ENCODE peak calls at places on chromosomes 6 and 20, in eight cellular contexts. One of them, this sample, is unnamed.

GRCh38 chr6:45479834-45480696 is 102.3 kb upstream of the SUPT3H start:
- DNase-seq in sigmoid colon: no peak
- DNase-seq in left ventricle myocardium inferior: no peak
- DNase-seq in DND-41: peak; percentile 20
- DNase-seq in CD8-positive, alpha-beta T cell: no peak
- DNase-seq in SK-N-SH: no peak
- DNase-seq in stomach: no peak
- DNase-seq in spleen: no peak
- DNase-seq in this sample: peak; percentile 78

GRCh38 chr6:87210979-87211378 is 55.6 kb downstream of the ZNF292 start:
- DNase-seq in sigmoid colon: no peak
- DNase-seq in left ventricle myocardium inferior: no peak
- DNase-seq in DND-41: no peak
- DNase-seq in CD8-positive, alpha-beta T cell: no peak
- DNase-seq in SK-N-SH: no peak
- DNase-seq in stomach: no peak
- DNase-seq in spleen: no peak
- DNase-seq in this sample: no peak

GRCh38 chr20:63977392-63978276 is 1.8 kb downstream of the SAMD10 start:
- DNase-seq in sigmoid colon: peak; percentile 66
- DNase-seq in left ventricle myocardium inferior: no peak
- DNase-seq in DND-41: no peak
- DNase-seq in CD8-positive, alpha-beta T cell: peak; percentile 60
- DNase-seq in SK-N-SH: no peak
- DNase-seq in stomach: no peak
- DNase-seq in spleen: peak; percentile 79
- DNase-seq in this sample: no peak

GRCh38 chr6:122014961-122015360 is 384.5 kb upstream of the HSF2 start:
- DNase-seq in sigmoid colon: no peak
- DNase-seq in left ventricle myocardium inferior: no peak
- DNase-seq in DND-41: no peak
- DNase-seq in CD8-positive, alpha-beta T cell: no peak
- DNase-seq in SK-N-SH: no peak
- DNase-seq in stomach: no peak
- DNase-seq in spleen: no peak
- DNase-seq in this sample: peak; percentile 72

GRCh38 chr6:163490826-163491577 is 76.5 kb downstream of the QKI start:
- DNase-seq in sigmoid colon: peak; percentile 85
- DNase-seq in left ventricle myocardium inferior: peak; percentile 70
- DNase-seq in DND-41: peak; percentile 25
- DNase-seq in CD8-positive, alpha-beta T cell: peak; percentile 41
- DNase-seq in SK-N-SH: no peak
- DNase-seq in stomach: peak; percentile 88
- DNase-seq in spleen: peak; percentile 71
- DNase-seq in this sample: no peak

GRCh38 chr6:170279977-170280688 is 10.7 kb downstream of the DLL1 start:
- DNase-seq in sigmoid colon: peak; percentile 76
- DNase-seq in left ventricle myocardium inferior: peak; percentile 67
- DNase-seq in DND-41: no peak
- DNase-seq in CD8-positive, alpha-beta T cell: peak; percentile 63
- DNase-seq in SK-N-SH: peak; percentile 72
- DNase-seq in stomach: peak; percentile 75
- DNase-seq in spleen: peak; percentile 93
- DNase-seq in this sample: no peak

GRCh38 chr6:3892613-3893012 is 43.4 kb downstream of the FAM50B start:
- DNase-seq in sigmoid colon: no peak
- DNase-seq in left ventricle myocardium inferior: no peak
- DNase-seq in DND-41: no peak
- DNase-seq in CD8-positive, alpha-beta T cell: no peak
- DNase-seq in SK-N-SH: no peak
- DNase-seq in stomach: no peak
- DNase-seq in spleen: no peak
- DNase-seq in this sample: no peak

GRCh38 chr6:134925800-134926199 is 24.1 kb downstream of the ALDH8A1 start:
- DNase-seq in sigmoid colon: no peak
- DNase-seq in left ventricle myocardium inferior: no peak
- DNase-seq in DND-41: no peak
- DNase-seq in CD8-positive, alpha-beta T cell: no peak
- DNase-seq in SK-N-SH: no peak
- DNase-seq in stomach: no peak
- DNase-seq in spleen: no peak
- DNase-seq in this sample: no peak

GRCh38 chr20:50969416-50969815 is 10.8 kb downstream of the MOCS3 start:
- DNase-seq in sigmoid colon: no peak
- DNase-seq in left ventricle myocardium inferior: no peak
- DNase-seq in DND-41: no peak
- DNase-seq in CD8-positive, alpha-beta T cell: no peak
- DNase-seq in SK-N-SH: no peak
- DNase-seq in stomach: no peak
- DNase-seq in spleen: no peak
- DNase-seq in this sample: no peak

GRCh38 chr6:124517339-124517738 is 444.9 kb upstream of the RNF217 start:
- DNase-seq in sigmoid colon: no peak
- DNase-seq in left ventricle myocardium inferior: no peak
- DNase-seq in DND-41: no peak
- DNase-seq in CD8-positive, alpha-beta T cell: no peak
- DNase-seq in SK-N-SH: no peak
- DNase-seq in stomach: no peak
- DNase-seq in spleen: no peak
- DNase-seq in this sample: no peak

GRCh38 chr6:157813757-157814455 is 9.1 kb upstream of the SNX9 start:
- DNase-seq in sigmoid colon: no peak
- DNase-seq in left ventricle myocardium inferior: no peak
- DNase-seq in DND-41: no peak
- DNase-seq in CD8-positive, alpha-beta T cell: no peak
- DNase-seq in SK-N-SH: no peak
- DNase-seq in stomach: no peak
- DNase-seq in spleen: no peak
- DNase-seq in this sample: peak; percentile 90

GRCh38 chr6:36131517-36132220 is 1.4 kb downstream of the MAPK13 start:
- DNase-seq in sigmoid colon: no peak
- DNase-seq in left ventricle myocardium inferior: no peak
- DNase-seq in DND-41: no peak
- DNase-seq in CD8-positive, alpha-beta T cell: peak; percentile 47
- DNase-seq in SK-N-SH: peak; percentile 87
- DNase-seq in stomach: peak; percentile 71
- DNase-seq in spleen: peak; percentile 86
- DNase-seq in this sample: peak; percentile 13

GRCh38 chr20:1624811-1625690 is 5.2 kb upstream of the SIRPB1 start:
- DNase-seq in sigmoid colon: no peak
- DNase-seq in left ventricle myocardium inferior: no peak
- DNase-seq in DND-41: no peak
- DNase-seq in CD8-positive, alpha-beta T cell: no peak
- DNase-seq in SK-N-SH: no peak
- DNase-seq in stomach: no peak
- DNase-seq in spleen: no peak
- DNase-seq in this sample: no peak

GRCh38 chr6:75619230-75619899 is 17.7 kb downstream of the SENP6 start:
- DNase-seq in sigmoid colon: no peak
- DNase-seq in left ventricle myocardium inferior: no peak
- DNase-seq in DND-41: no peak
- DNase-seq in CD8-positive, alpha-beta T cell: no peak
- DNase-seq in SK-N-SH: no peak
- DNase-seq in stomach: no peak
- DNase-seq in spleen: no peak
- DNase-seq in this sample: no peak

GRCh38 chr6:120992257-120992656 is 342.0 kb downstream of the TBC1D32 start:
- DNase-seq in sigmoid colon: no peak
- DNase-seq in left ventricle myocardium inferior: no peak
- DNase-seq in DND-41: no peak
- DNase-seq in CD8-positive, alpha-beta T cell: no peak
- DNase-seq in SK-N-SH: no peak
- DNase-seq in stomach: no peak
- DNase-seq in spleen: no peak
- DNase-seq in this sample: no peak

GRCh38 chr6:69026243-69026642 is 391.2 kb downstream of the ADGRB3 start:
- DNase-seq in sigmoid colon: no peak
- DNase-seq in left ventricle myocardium inferior: no peak
- DNase-seq in DND-41: no peak
- DNase-seq in CD8-positive, alpha-beta T cell: no peak
- DNase-seq in SK-N-SH: no peak
- DNase-seq in stomach: no peak
- DNase-seq in spleen: no peak
- DNase-seq in this sample: no peak

GRCh38 chr20:44129996-44130718 is 56.8 kb downstream of the JPH2 start:
- DNase-seq in sigmoid colon: peak; percentile 70
- DNase-seq in left ventricle myocardium inferior: no peak
- DNase-seq in DND-41: no peak
- DNase-seq in CD8-positive, alpha-beta T cell: no peak
- DNase-seq in SK-N-SH: no peak
- DNase-seq in stomach: no peak
- DNase-seq in spleen: no peak
- DNase-seq in this sample: no peak

DNA sequence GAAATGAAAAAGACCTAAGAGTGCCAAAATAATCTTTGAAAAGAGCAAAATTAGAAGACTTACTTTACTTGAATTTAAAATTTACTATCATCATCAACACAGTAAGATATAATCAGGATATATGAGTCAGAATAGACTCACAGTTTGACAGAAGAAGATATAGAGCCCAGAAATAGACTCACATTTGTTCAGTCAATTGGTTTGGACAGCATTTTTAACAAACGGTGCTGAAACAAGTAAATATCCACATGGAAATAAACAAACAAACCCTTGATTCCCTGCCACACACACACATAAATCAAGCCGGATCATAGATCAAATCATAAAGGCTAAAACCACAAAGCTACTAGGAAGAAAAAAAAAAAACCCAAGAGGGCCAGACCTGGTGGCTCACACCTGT is 291.1 kb downstream of the ADGRG6 start:
- DNase-seq in sigmoid colon: no peak
- DNase-seq in left ventricle myocardium inferior: no peak
- DNase-seq in DND-41: no peak
- DNase-seq in CD8-positive, alpha-beta T cell: no peak
- DNase-seq in SK-N-SH: no peak
- DNase-seq in stomach: no peak
- DNase-seq in spleen: no peak
- DNase-seq in this sample: no peak
- H3K4me3 ChIP-seq in sigmoid colon: no peak overlapping the region
- H3K4me3 ChIP-seq in left ventricle myocardium inferior: no peak overlapping the region
- H3K4me3 ChIP-seq in DND-41: no peak overlapping the region
- H3K4me3 ChIP-seq in CD8-positive, alpha-beta T cell: no peak overlapping the region
- H3K4me3 ChIP-seq in SK-N-SH: no peak overlapping the region
- H3K4me3 ChIP-seq in stomach: no peak overlapping the region
- H3K4me3 ChIP-seq in spleen: no peak overlapping the region
- H3K4me3 ChIP-seq in this sample: no peak overlapping the region

GRCh38 chr6:5115168-5115567 is 30.0 kb downstream of the PPP1R3G start:
- DNase-seq in sigmoid colon: no peak
- DNase-seq in left ventricle myocardium inferior: peak; percentile 34
- DNase-seq in DND-41: no peak
- DNase-seq in CD8-positive, alpha-beta T cell: no peak
- DNase-seq in SK-N-SH: no peak
- DNase-seq in stomach: no peak
- DNase-seq in spleen: no peak
- DNase-seq in this sample: no peak
- TF ChIP-seq CTCF in sigmoid colon: peak; percentile 11
- TF ChIP-seq CTCF in left ventricle myocardium inferior: peak; percentile 66
- TF ChIP-seq CTCF in DND-41: no peak
- TF ChIP-seq CTCF in CD8-positive, alpha-beta T cell: no peak
- TF ChIP-seq CTCF in SK-N-SH: peak; percentile 28
- TF ChIP-seq CTCF in stomach: no peak
- TF ChIP-seq CTCF in spleen: no peak
- TF ChIP-seq CTCF in this sample: peak; percentile 64

GRCh38 chr20:33443512-33444239 is at the start of gene SNTA1:
- DNase-seq in sigmoid colon: peak; percentile 96
- DNase-seq in left ventricle myocardium inferior: peak; percentile 95
- DNase-seq in DND-41: peak; percentile 91
- DNase-seq in CD8-positive, alpha-beta T cell: peak; percentile 81
- DNase-seq in SK-N-SH: peak; percentile 99
- DNase-seq in stomach: peak; percentile 98
- DNase-seq in spleen: peak; percentile 98
- DNase-seq in this sample: no peak

GRCh38 chr20:33438481-33438880 is 5.1 kb downstream of the SNTA1 start:
- DNase-seq in sigmoid colon: no peak
- DNase-seq in left ventricle myocardium inferior: no peak
- DNase-seq in DND-41: no peak
- DNase-seq in CD8-positive, alpha-beta T cell: no peak
- DNase-seq in SK-N-SH: no peak
- DNase-seq in stomach: no peak
- DNase-seq in spleen: no peak
- DNase-seq in this sample: no peak

GRCh38 chr20:33443006-33443511 is 504 bp downstream of the SNTA1 start:
- DNase-seq in sigmoid colon: peak; percentile 73
- DNase-seq in left ventricle myocardium inferior: peak; percentile 43
- DNase-seq in DND-41: peak; percentile 57
- DNase-seq in CD8-positive, alpha-beta T cell: peak; percentile 40
- DNase-seq in SK-N-SH: no peak
- DNase-seq in stomach: peak; percentile 29
- DNase-seq in spleen: peak; percentile 88
- DNase-seq in this sample: no peak

GRCh38 chr20:33442136-33443005 is 1.2 kb downstream of the SNTA1 start:
- DNase-seq in sigmoid colon: peak; percentile 67
- DNase-seq in left ventricle myocardium inferior: no peak
- DNase-seq in DND-41: no peak
- DNase-seq in CD8-positive, alpha-beta T cell: no peak
- DNase-seq in SK-N-SH: no peak
- DNase-seq in stomach: no peak
- DNase-seq in spleen: peak; percentile 68
- DNase-seq in this sample: no peak

GRCh38 chr20:33441142-33441955 is 2.2 kb downstream of the SNTA1 start:
- DNase-seq in sigmoid colon: no peak
- DNase-seq in left ventricle myocardium inferior: peak; percentile 37
- DNase-seq in DND-41: no peak
- DNase-seq in CD8-positive, alpha-beta T cell: no peak
- DNase-seq in SK-N-SH: no peak
- DNase-seq in stomach: no peak
- DNase-seq in spleen: no peak
- DNase-seq in this sample: no peak
- H3K4me3 ChIP-seq in sigmoid colon: no peak overlapping the region
- H3K4me3 ChIP-seq in left ventricle myocardium inferior: peak overlapping the region; percentile 77
- H3K4me3 ChIP-seq in DND-41: no peak overlapping the region
- H3K4me3 ChIP-seq in CD8-positive, alpha-beta T cell: no peak overlapping the region
- H3K4me3 ChIP-seq in SK-N-SH: no peak overlapping the region
- H3K4me3 ChIP-seq in stomach: no peak overlapping the region
- H3K4me3 ChIP-seq in spleen: no peak overlapping the region
- H3K4me3 ChIP-seq in this sample: no peak overlapping the region

GRCh38 chr6:90500458-90500857 is 86.4 kb downstream of the MAP3K7 start:
- DNase-seq in sigmoid colon: no peak
- DNase-seq in left ventricle myocardium inferior: no peak
- DNase-seq in DND-41: no peak
- DNase-seq in CD8-positive, alpha-beta T cell: no peak
- DNase-seq in SK-N-SH: no peak
- DNase-seq in stomach: no peak
- DNase-seq in spleen: no peak
- DNase-seq in this sample: no peak

GRCh38 chr6:90496617-90497016 is 90.3 kb downstream of the MAP3K7 start:
- DNase-seq in sigmoid colon: no peak
- DNase-seq in left ventricle myocardium inferior: no peak
- DNase-seq in DND-41: no peak
- DNase-seq in CD8-positive, alpha-beta T cell: no peak
- DNase-seq in SK-N-SH: no peak
- DNase-seq in stomach: no peak
- DNase-seq in spleen: no peak
- DNase-seq in this sample: no peak

GRCh38 chr6:90496191-90496590 is 90.7 kb downstream of the MAP3K7 start:
- DNase-seq in sigmoid colon: no peak
- DNase-seq in left ventricle myocardium inferior: no peak
- DNase-seq in DND-41: no peak
- DNase-seq in CD8-positive, alpha-beta T cell: no peak
- DNase-seq in SK-N-SH: no peak
- DNase-seq in stomach: no peak
- DNase-seq in spleen: no peak
- DNase-seq in this sample: no peak

GRCh38 chr6:90495216-90495817 is 91.6 kb downstream of the MAP3K7 start:
- DNase-seq in sigmoid colon: no peak
- DNase-seq in left ventricle myocardium inferior: no peak
- DNase-seq in DND-41: no peak
- DNase-seq in CD8-positive, alpha-beta T cell: no peak
- DNase-seq in SK-N-SH: no peak
- DNase-seq in stomach: no peak
- DNase-seq in spleen: no peak
- DNase-seq in this sample: no peak

GRCh38 chr6:90497411-90497810 is 89.5 kb downstream of the MAP3K7 start:
- DNase-seq in sigmoid colon: no peak
- DNase-seq in left ventricle myocardium inferior: no peak
- DNase-seq in DND-41: no peak
- DNase-seq in CD8-positive, alpha-beta T cell: no peak
- DNase-seq in SK-N-SH: no peak
- DNase-seq in stomach: no peak
- DNase-seq in spleen: no peak
- DNase-seq in this sample: no peak
- TF ChIP-seq CTCF in sigmoid colon: no peak
- TF ChIP-seq CTCF in left ventricle myocardium inferior: peak; percentile 23
- TF ChIP-seq CTCF in DND-41: peak; percentile 47
- TF ChIP-seq CTCF in CD8-positive, alpha-beta T cell: no peak
- TF ChIP-seq CTCF in SK-N-SH: no peak
- TF ChIP-seq CTCF in stomach: no peak
- TF ChIP-seq CTCF in spleen: no peak
- TF ChIP-seq CTCF in this sample: peak; percentile 3

This sample was measured in AG09309.